ENCODE peak calls at places on chromosomes 11 and 22, in six cellular contexts. One of them, this sample, is unnamed.

GRCh38 chr22:17835256-17835655 is 61.0 kb upstream of the BID start:
- DNase-seq in SK-N-SH: no peak
- DNase-seq in GM12878: no peak
- DNase-seq in K562: no peak
- DNase-seq in HepG2: no peak
- DNase-seq in H1: no peak
- DNase-seq in this sample: no peak

GRCh38 chr22:19359554-19360299 is 68.2 kb upstream of the CLTCL1 start:
- DNase-seq in H1: no peak
- DNase-seq in SK-N-SH: no peak
- DNase-seq in K562: no peak
- DNase-seq in HepG2: no peak
- DNase-seq in GM12878: peak; percentile 1
- DNase-seq in this sample: no peak

GRCh38 chr22:35355744-35356420 is 25.0 kb upstream of the HMOX1 start:
- DNase-seq in K562: no peak
- DNase-seq in GM12878: no peak
- DNase-seq in H1: no peak
- DNase-seq in HepG2: no peak
- DNase-seq in SK-N-SH: no peak
- DNase-seq in this sample: no peak

GRCh38 chr22:45009881-45010531 is at the start of gene PHF21B:
- DNase-seq in SK-N-SH: peak; percentile 97
- DNase-seq in H1: peak; percentile 91
- DNase-seq in K562: peak; percentile 75
- DNase-seq in GM12878: no peak
- DNase-seq in HepG2: no peak
- DNase-seq in this sample: no peak

GRCh38 chr11:65589444-65590239 is 6.0 kb downstream of the KCNK7 start:
- DNase-seq in K562: peak; percentile 74
- DNase-seq in HepG2: no peak
- DNase-seq in H1: no peak
- DNase-seq in GM12878: no peak
- DNase-seq in SK-N-SH: no peak
- DNase-seq in this sample: no peak

GRCh38 chr11:110095554-110095953 is 2.4 kb downstream of the ZC3H12C start:
- DNase-seq in GM12878: no peak
- DNase-seq in K562: no peak
- DNase-seq in SK-N-SH: no peak
- DNase-seq in HepG2: no peak
- DNase-seq in H1: no peak
- DNase-seq in this sample: no peak

GRCh38 chr11:126799974-126800373 is 200.6 kb downstream of the KIRREL3 start:
- DNase-seq in GM12878: no peak
- DNase-seq in H1: no peak
- DNase-seq in SK-N-SH: no peak
- DNase-seq in HepG2: no peak
- DNase-seq in K562: no peak
- DNase-seq in this sample: no peak

GRCh38 chr11:12043959-12044772 is 35.7 kb upstream of the DKK3 start:
- DNase-seq in SK-N-SH: peak; percentile 74
- DNase-seq in K562: peak; percentile 73
- DNase-seq in HepG2: peak; percentile 87
- DNase-seq in H1: peak; percentile 87
- DNase-seq in GM12878: no peak
- DNase-seq in this sample: peak; percentile 62

GRCh38 chr11:59756845-59757244 is 1.7 kb downstream of the STX3 start:
- DNase-seq in K562: peak; percentile 64
- DNase-seq in GM12878: no peak
- DNase-seq in H1: no peak
- DNase-seq in HepG2: no peak
- DNase-seq in SK-N-SH: no peak
- DNase-seq in this sample: peak; percentile 37

GRCh38 chr11:65851811-65852507 is 6.0 kb downstream of the CFL1 start:
- DNase-seq in SK-N-SH: peak; percentile 27
- DNase-seq in GM12878: no peak
- DNase-seq in H1: no peak
- DNase-seq in HepG2: no peak
- DNase-seq in K562: no peak
- DNase-seq in this sample: no peak

GRCh38 chr11:74468521-74469280 is 1.4 kb upstream of the KCNE3 start:
- DNase-seq in HepG2: no peak
- DNase-seq in SK-N-SH: no peak
- DNase-seq in H1: no peak
- DNase-seq in GM12878: no peak
- DNase-seq in K562: no peak
- DNase-seq in this sample: no peak

GRCh38 chr11:130560000-130560852 is 111.8 kb downstream of the ADAMTS15 start:
- DNase-seq in GM12878: no peak
- DNase-seq in SK-N-SH: no peak
- DNase-seq in K562: no peak
- DNase-seq in HepG2: no peak
- DNase-seq in H1: no peak
- DNase-seq in this sample: no peak

GRCh38 chr22:48098243-48098935 is 1335.9 kb downstream of the TBC1D22A start:
- DNase-seq in HepG2: no peak
- DNase-seq in SK-N-SH: no peak
- DNase-seq in GM12878: peak; percentile 93
- DNase-seq in H1: no peak
- DNase-seq in K562: no peak
- DNase-seq in this sample: peak; percentile 42

GRCh38 chr11:113505541-113506375 is 30.6 kb upstream of the DRD2 start:
- DNase-seq in GM12878: no peak
- DNase-seq in H1: no peak
- DNase-seq in K562: no peak
- DNase-seq in HepG2: peak; percentile 55
- DNase-seq in SK-N-SH: peak; percentile 33
- DNase-seq in this sample: no peak

GRCh38 chr11:40292636-40293585 is 1166.5 kb downstream of the LRRC4C start:
- DNase-seq in H1: peak; percentile 56
- DNase-seq in HepG2: no peak
- DNase-seq in K562: no peak
- DNase-seq in SK-N-SH: peak; percentile 47
- DNase-seq in GM12878: no peak
- DNase-seq in this sample: no peak

GRCh38 chr22:30266445-30267381 is at the start of gene OSM:
- DNase-seq in K562: no peak
- DNase-seq in H1: no peak
- DNase-seq in SK-N-SH: no peak
- DNase-seq in HepG2: no peak
- DNase-seq in GM12878: no peak
- DNase-seq in this sample: peak; percentile 75

GRCh38 chr11:111961389-111962300 is 24.5 kb downstream of the DIXDC1 start:
- DNase-seq in H1: no peak
- DNase-seq in K562: no peak
- DNase-seq in HepG2: no peak
- DNase-seq in GM12878: no peak
- DNase-seq in SK-N-SH: no peak
- DNase-seq in this sample: no peak

GRCh38 chr11:12743834-12744449 is 69.7 kb downstream of the TEAD1 start:
- DNase-seq in K562: no peak
- DNase-seq in SK-N-SH: no peak
- DNase-seq in HepG2: no peak
- DNase-seq in GM12878: no peak
- DNase-seq in H1: no peak
- DNase-seq in this sample: no peak

GRCh38 chr11:63489879-63490278 is 1.1 kb downstream of the PLAAT5 start:
- DNase-seq in HepG2: no peak
- DNase-seq in GM12878: no peak
- DNase-seq in K562: no peak
- DNase-seq in SK-N-SH: no peak
- DNase-seq in H1: no peak
- DNase-seq in this sample: no peak

DNA sequence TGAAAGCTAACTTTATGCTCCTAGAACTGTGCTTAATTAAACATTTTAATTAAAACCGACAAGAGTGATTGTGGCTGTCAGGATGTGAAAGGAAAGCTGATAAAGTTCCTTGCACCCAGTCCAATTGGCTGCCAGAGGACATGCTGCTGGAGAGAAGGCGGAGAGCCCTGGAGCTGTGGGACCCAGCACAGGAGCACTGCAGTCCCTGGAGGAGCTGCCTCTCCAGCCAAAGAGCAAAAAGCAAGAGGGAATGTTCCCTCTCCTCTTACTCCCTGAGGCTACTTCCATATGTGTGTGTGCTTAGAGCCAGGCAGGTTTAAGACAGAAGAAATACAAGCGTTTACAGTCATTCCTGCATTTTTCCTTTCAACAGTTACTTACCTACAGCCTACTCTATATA is 118.6 kb downstream of the OPCML start:
- DNase-seq in SK-N-SH: no peak
- DNase-seq in GM12878: no peak
- DNase-seq in HepG2: no peak
- DNase-seq in K562: no peak
- DNase-seq in H1: no peak
- DNase-seq in this sample: no peak
- TF ChIP-seq GABPA in SK-N-SH: no peak
- TF ChIP-seq GABPA in GM12878: no peak
- TF ChIP-seq GABPA in HepG2: no peak
- TF ChIP-seq GABPA in K562: no peak
- TF ChIP-seq GABPA in H1: no peak
- TF ChIP-seq GABPA in this sample: no peak

GRCh38 chr11:71204294-71204693 is 48.1 kb downstream of the SHANK2 start:
- DNase-seq in HepG2: no peak
- DNase-seq in SK-N-SH: no peak
- DNase-seq in GM12878: no peak
- DNase-seq in K562: no peak
- DNase-seq in H1: no peak
- DNase-seq in this sample: no peak
- TF ChIP-seq GABPA in HepG2: no peak
- TF ChIP-seq GABPA in SK-N-SH: no peak
- TF ChIP-seq GABPA in GM12878: no peak
- TF ChIP-seq GABPA in K562: no peak
- TF ChIP-seq GABPA in H1: no peak
- TF ChIP-seq GABPA in this sample: no peak

GRCh38 chr11:2533642-2534115 is 88.9 kb downstream of the KCNQ1 start:
- DNase-seq in SK-N-SH: no peak
- DNase-seq in K562: peak; percentile 87
- DNase-seq in H1: peak; percentile 75
- DNase-seq in GM12878: no peak
- DNase-seq in HepG2: peak; percentile 85
- DNase-seq in this sample: peak; percentile 61

GRCh38 chr11:2532704-2533641 is 88.2 kb downstream of the KCNQ1 start:
- DNase-seq in SK-N-SH: peak; percentile 90
- DNase-seq in K562: peak; percentile 89
- DNase-seq in HepG2: peak; percentile 85
- DNase-seq in H1: peak; percentile 99
- DNase-seq in GM12878: peak; percentile 38
- DNase-seq in this sample: peak; percentile 91

GRCh38 chr11:2530855-2531200 is 86.0 kb downstream of the KCNQ1 start:
- DNase-seq in GM12878: no peak
- DNase-seq in SK-N-SH: no peak
- DNase-seq in H1: no peak
- DNase-seq in HepG2: no peak
- DNase-seq in K562: no peak
- DNase-seq in this sample: no peak

GRCh38 chr11:2531277-2531986 is 86.6 kb downstream of the KCNQ1 start:
- DNase-seq in SK-N-SH: peak; percentile 90
- DNase-seq in GM12878: no peak
- DNase-seq in HepG2: peak; percentile 32
- DNase-seq in K562: peak; percentile 82
- DNase-seq in H1: peak; percentile 97
- DNase-seq in this sample: peak; percentile 43

DNA sequence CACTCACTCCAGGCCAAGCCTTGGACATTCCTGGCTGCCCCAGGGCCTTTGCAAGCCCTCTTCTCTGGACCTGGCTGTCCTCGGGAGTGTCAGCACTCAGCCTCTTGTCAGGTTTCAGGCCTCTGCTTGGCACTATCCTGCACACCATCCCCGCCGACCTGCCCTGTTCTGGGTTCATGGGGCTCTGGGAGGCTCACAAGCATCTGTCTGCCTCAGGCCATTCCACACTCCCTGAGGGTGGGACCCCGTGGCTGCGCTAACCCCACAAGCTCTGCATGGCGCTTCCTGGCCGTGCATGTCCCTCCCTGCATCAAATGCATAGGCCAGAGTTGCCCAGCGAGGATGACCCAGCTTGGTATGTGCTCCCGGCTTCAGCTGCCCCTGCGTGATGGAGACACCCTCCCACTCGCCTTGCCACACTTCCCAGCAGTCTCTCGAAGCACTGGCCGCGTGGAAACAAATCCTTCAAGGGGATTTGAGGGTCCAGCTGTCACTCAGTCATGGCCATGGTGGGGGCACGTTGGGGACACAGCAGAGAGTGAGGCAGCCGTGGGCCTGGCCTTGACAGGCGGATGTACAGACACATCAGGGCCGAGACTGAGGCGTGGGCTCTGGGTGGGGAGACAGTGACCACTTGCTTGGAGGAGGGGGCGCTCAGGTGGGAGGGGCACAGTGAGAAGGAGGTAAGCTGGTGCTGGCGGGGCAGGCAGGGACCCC is 87.3 kb downstream of the KCNQ1 start:
- DNase-seq in H1: no peak
- DNase-seq in HepG2: no peak
- DNase-seq in GM12878: no peak
- DNase-seq in K562: no peak
- DNase-seq in SK-N-SH: no peak
- DNase-seq in this sample: no peak
- TF ChIP-seq GABPA in H1: no peak
- TF ChIP-seq GABPA in HepG2: no peak
- TF ChIP-seq GABPA in GM12878: no peak
- TF ChIP-seq GABPA in K562: no peak
- TF ChIP-seq GABPA in SK-N-SH: no peak
- TF ChIP-seq GABPA in this sample: no peak

GRCh38 chr11:2517386-2518064 is 72.7 kb downstream of the KCNQ1 start:
- DNase-seq in GM12878: no peak
- DNase-seq in HepG2: no peak
- DNase-seq in SK-N-SH: peak; percentile 26
- DNase-seq in K562: no peak
- DNase-seq in H1: no peak
- DNase-seq in this sample: no peak

GRCh38 chr11:2519879-2520735 is 75.3 kb downstream of the KCNQ1 start:
- DNase-seq in K562: no peak
- DNase-seq in GM12878: no peak
- DNase-seq in HepG2: no peak
- DNase-seq in SK-N-SH: peak; percentile 23
- DNase-seq in H1: no peak
- DNase-seq in this sample: no peak

GRCh38 chr11:2518112-2518982 is 73.5 kb downstream of the KCNQ1 start:
- DNase-seq in GM12878: no peak
- DNase-seq in HepG2: no peak
- DNase-seq in SK-N-SH: peak; percentile 36
- DNase-seq in H1: peak; percentile 37
- DNase-seq in K562: no peak
- DNase-seq in this sample: no peak

GRCh38 chr11:2519517-2519878 is 74.7 kb downstream of the KCNQ1 start:
- DNase-seq in GM12878: no peak
- DNase-seq in SK-N-SH: no peak
- DNase-seq in K562: no peak
- DNase-seq in H1: no peak
- DNase-seq in HepG2: no peak
- DNase-seq in this sample: no peak

DNA sequence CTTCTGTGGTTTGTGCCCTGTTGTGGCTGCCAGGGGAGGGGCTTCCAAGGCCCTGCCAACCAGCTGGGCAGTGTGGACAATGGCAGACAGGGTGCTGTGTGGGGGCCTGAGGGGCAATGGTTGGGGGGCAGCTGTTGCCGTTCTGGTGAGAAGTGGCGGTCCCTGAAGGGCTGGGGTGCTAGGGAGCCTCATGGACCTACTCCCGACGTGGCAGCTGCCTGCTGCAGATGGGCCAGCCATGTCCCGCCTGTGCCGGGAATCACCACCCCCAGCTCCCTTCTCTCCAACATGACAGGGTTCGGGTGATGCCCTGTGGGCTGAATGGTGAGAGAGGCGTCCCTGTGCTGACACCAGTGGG is 74.2 kb downstream of the KCNQ1 start:
- DNase-seq in K562: no peak
- DNase-seq in SK-N-SH: no peak
- DNase-seq in H1: peak; percentile 37
- DNase-seq in GM12878: no peak
- DNase-seq in HepG2: no peak
- DNase-seq in this sample: no peak
- TF ChIP-seq GABPA in K562: no peak
- TF ChIP-seq GABPA in SK-N-SH: no peak
- TF ChIP-seq GABPA in H1: no peak
- TF ChIP-seq GABPA in GM12878: no peak
- TF ChIP-seq GABPA in HepG2: no peak
- TF ChIP-seq GABPA in this sample: no peak

This sample was measured in HL-60.